ENCODE peak calls at places on chromosomes 3 and 15, in four cellular contexts. One of them, this sample, is unnamed.

GRCh38 chr15:27989838-27990237 is 109.3 kb downstream of the OCA2 start:
- DNase-seq in NCI-H774: no peak
- DNase-seq in body of pancreas: no peak
- DNase-seq in kidney: no peak
- DNase-seq in this sample: no peak

GRCh38 chr15:91456251-91456718 is 356.2 kb downstream of the SV2B start:
- DNase-seq in kidney: peak
- DNase-seq in body of pancreas: peak
- DNase-seq in NCI-H774: no peak
- DNase-seq in this sample: no peak

GRCh38 chr3:45333549-45333948 is 54.8 kb upstream of the LARS2 start:
- DNase-seq in NCI-H774: no peak
- DNase-seq in body of pancreas: no peak
- DNase-seq in kidney: no peak
- DNase-seq in this sample: no peak

GRCh38 chr3:197499427-197499826 is 56.3 kb downstream of the BDH1 start:
- DNase-seq in body of pancreas: no peak
- DNase-seq in kidney: no peak
- DNase-seq in NCI-H774: no peak
- DNase-seq in this sample: no peak

GRCh38 chr3:142987707-142988106 is 13.7 kb upstream of the U2SURP start:
- DNase-seq in NCI-H774: no peak
- DNase-seq in kidney: no peak
- DNase-seq in body of pancreas: no peak
- DNase-seq in this sample: no peak

GRCh38 chr3:154273381-154273780 is 50.9 kb downstream of the DHX36 start:
- DNase-seq in kidney: no peak
- DNase-seq in body of pancreas: no peak
- DNase-seq in NCI-H774: no peak
- DNase-seq in this sample: no peak

GRCh38 chr15:61634837-61635236 is 405.7 kb upstream of the RORA start:
- DNase-seq in body of pancreas: no peak
- DNase-seq in NCI-H774: no peak
- DNase-seq in kidney: no peak
- DNase-seq in this sample: no peak

GRCh38 chr3:79406175-79406574 is 361.6 kb downstream of the ROBO1 start:
- DNase-seq in body of pancreas: no peak
- DNase-seq in NCI-H774: no peak
- DNase-seq in kidney: no peak
- DNase-seq in this sample: no peak

GRCh38 chr3:46670891-46671427 is 22.5 kb downstream of the ALS2CL start:
- DNase-seq in kidney: peak
- DNase-seq in NCI-H774: no peak
- DNase-seq in body of pancreas: peak
- DNase-seq in this sample: peak

GRCh38 chr15:34336947-34337556 is 529 bp downstream of the SLC12A6 start:
- DNase-seq in kidney: no peak
- DNase-seq in body of pancreas: peak
- DNase-seq in NCI-H774: no peak
- DNase-seq in this sample: peak

GRCh38 chr15:51619331-51620033 is 3.1 kb downstream of the DMXL2 start:
- DNase-seq in NCI-H774: no peak
- DNase-seq in kidney: no peak
- DNase-seq in body of pancreas: peak
- DNase-seq in this sample: no peak

GRCh38 chr3:123683146-123683545 is 98.3 kb upstream of the HACD2 start:
- DNase-seq in body of pancreas: no peak
- DNase-seq in NCI-H774: no peak
- DNase-seq in kidney: no peak
- DNase-seq in this sample: no peak

GRCh38 chr15:51846463-51847230 is 17.2 kb downstream of the TMOD3 start:
- DNase-seq in kidney: no peak
- DNase-seq in body of pancreas: no peak
- DNase-seq in NCI-H774: no peak
- DNase-seq in this sample: no peak

GRCh38 chr3:39104961-39105686 is 2.3 kb downstream of the GORASP1 start:
- DNase-seq in NCI-H774: no peak
- DNase-seq in body of pancreas: no peak
- DNase-seq in kidney: no peak
- DNase-seq in this sample: no peak

GRCh38 chr3:19425825-19426224 is 277.5 kb downstream of the KCNH8 start:
- DNase-seq in NCI-H774: no peak
- DNase-seq in kidney: no peak
- DNase-seq in body of pancreas: no peak
- DNase-seq in this sample: no peak

GRCh38 chr3:38577089-38578080 is 72.1 kb downstream of the SCN5A start:
- DNase-seq in kidney: peak
- DNase-seq in NCI-H774: no peak
- DNase-seq in body of pancreas: no peak
- DNase-seq in this sample: no peak

GRCh38 chr15:78225783-78226541 is 8.4 kb downstream of the ACSBG1 start:
- DNase-seq in NCI-H774: no peak
- DNase-seq in body of pancreas: no peak
- DNase-seq in kidney: no peak
- DNase-seq in this sample: no peak

GRCh38 chr15:100628746-100629145 is 26.4 kb downstream of the ASB7 start:
- DNase-seq in kidney: no peak
- DNase-seq in body of pancreas: no peak
- DNase-seq in NCI-H774: no peak
- DNase-seq in this sample: no peak

GRCh38 chr15:29819979-29820801 is 2.1 kb downstream of the TJP1 start:
- DNase-seq in kidney: no peak
- DNase-seq in NCI-H774: no peak
- DNase-seq in body of pancreas: no peak
- DNase-seq in this sample: no peak

GRCh38 chr3:61734980-61735731 is 173.8 kb downstream of the PTPRG start:
- DNase-seq in body of pancreas: no peak
- DNase-seq in NCI-H774: no peak
- DNase-seq in kidney: no peak
- DNase-seq in this sample: no peak

GRCh38 chr15:52294881-52295420 is 653 bp downstream of the MYO5C start:
- DNase-seq in kidney: no peak
- DNase-seq in NCI-H774: no peak
- DNase-seq in body of pancreas: no peak
- DNase-seq in this sample: no peak

GRCh38 chr15:39403674-39404117 is 177.2 kb upstream of the THBS1 start:
- DNase-seq in body of pancreas: no peak
- DNase-seq in NCI-H774: no peak
- DNase-seq in kidney: no peak
- DNase-seq in this sample: no peak

GRCh38 chr3:146247906-146248305 is 3.0 kb downstream of the PLSCR4 start:
- DNase-seq in NCI-H774: no peak
- DNase-seq in body of pancreas: no peak
- DNase-seq in kidney: no peak
- DNase-seq in this sample: no peak

GRCh38 chr15:44010114-44010513 is 183.3 kb downstream of the WDR76 start:
- DNase-seq in NCI-H774: no peak
- DNase-seq in kidney: no peak
- DNase-seq in body of pancreas: no peak
- DNase-seq in this sample: no peak

GRCh38 chr3:143348486-143349327 is 229.1 kb downstream of the CHST2 start:
- DNase-seq in body of pancreas: no peak
- DNase-seq in kidney: no peak
- DNase-seq in NCI-H774: no peak
- DNase-seq in this sample: no peak

GRCh38 chr3:126033051-126033745 is 50.7 kb downstream of the SLC41A3 start:
- DNase-seq in body of pancreas: no peak
- DNase-seq in kidney: no peak
- DNase-seq in NCI-H774: no peak
- DNase-seq in this sample: no peak

GRCh38 chr15:41948499-41948898 is 23.9 kb downstream of the EHD4 start:
- DNase-seq in kidney: no peak
- DNase-seq in NCI-H774: no peak
- DNase-seq in body of pancreas: no peak
- DNase-seq in this sample: no peak

GRCh38 chr3:188437921-188438320 is 284.0 kb downstream of the LPP start:
- DNase-seq in NCI-H774: no peak
- DNase-seq in body of pancreas: no peak
- DNase-seq in kidney: no peak
- DNase-seq in this sample: no peak

GRCh38 chr3:194871143-194871863 is 185.6 kb downstream of the FAM43A start:
- DNase-seq in NCI-H774: peak
- DNase-seq in kidney: peak
- DNase-seq in body of pancreas: peak
- DNase-seq in this sample: peak

GRCh38 chr3:39267631-39268553 is 11.9 kb downstream of the CX3CR1 start:
- DNase-seq in body of pancreas: no peak
- DNase-seq in kidney: no peak
- DNase-seq in NCI-H774: no peak
- DNase-seq in this sample: no peak

GRCh38 chr15:50791537-50791885 is 26.0 kb upstream of the SPPL2A start:
- DNase-seq in body of pancreas: no peak
- DNase-seq in kidney: no peak
- DNase-seq in NCI-H774: no peak
- DNase-seq in this sample: no peak

GRCh38 chr3:16338999-16339398 is 74.0 kb downstream of the OXNAD1 start:
- DNase-seq in NCI-H774: no peak
- DNase-seq in body of pancreas: peak
- DNase-seq in kidney: no peak
- DNase-seq in this sample: peak

GRCh38 chr15:40233727-40234577 is 4.9 kb upstream of the PAK6 start:
- DNase-seq in NCI-H774: no peak
- DNase-seq in kidney: no peak
- DNase-seq in body of pancreas: no peak
- DNase-seq in this sample: no peak

GRCh38 chr15:39555885-39556284 is 25.0 kb upstream of the THBS1 start:
- DNase-seq in NCI-H774: no peak
- DNase-seq in kidney: no peak
- DNase-seq in body of pancreas: no peak
- DNase-seq in this sample: no peak

GRCh38 chr3:46542344-46542743 is 23.8 kb downstream of the LRRC2 start:
- DNase-seq in NCI-H774: no peak
- DNase-seq in kidney: no peak
- DNase-seq in body of pancreas: no peak
- DNase-seq in this sample: no peak

GRCh38 chr15:33737687-33738606 is 230.3 kb upstream of the CHRM5 start:
- DNase-seq in body of pancreas: peak
- DNase-seq in kidney: no peak
- DNase-seq in NCI-H774: peak
- DNase-seq in this sample: no peak

This sample was measured in adrenal gland.